ENCODE peak calls at places on chromosomes 5 and 9, in eight cellular contexts. I is colonic mucosa, Z is A673, P is left ventricle myocardium inferior, O is psoas muscle, Y is left lung, F is foreskin fibroblast, N is fibroblast of pulmonary artery. E is an unnamed sample.

GRCh38 chr5:134240421-134240962 is 14.6 kb upstream of the PPP2CA start:
- DNase-seq in O (no peak), I (no peak), P (no peak), Z (no peak), N (peak), Y (no peak), F (peak), E (no peak)

GRCh38 chr9:78296208-78296892 is 575 bp upstream of the PSAT1 start:
- DNase-seq in P (peak), N (peak), Z (peak), O (peak), I (peak), Y (peak), F (no peak), E (no peak)

GRCh38 chr9:17402309-17402708 is 176.6 kb upstream of the SH3GL2 start:
- DNase-seq in Z (peak), F (no peak), I (no peak), N (peak), Y (no peak), P (no peak), O (no peak), E (peak)

GRCh38 chr5:172113036-172113435 is 75.0 kb downstream of the STK10 start:
- DNase-seq in Z (no peak), P (peak), F (no peak), I (no peak), N (no peak), Y (no peak), O (no peak), E (no peak)

GRCh38 chr5:179867079-179867465 is 8.5 kb upstream of the MRNIP start:
- DNase-seq in Y (peak), P (no peak), I (no peak), N (no peak), F (no peak), O (no peak), Z (no peak), E (no peak)

GRCh38 chr5:76406567-76407155 is 3.6 kb downstream of the IQGAP2 start:
- DNase-seq in Y (no peak), O (no peak), Z (no peak), N (no peak), I (no peak), F (no peak), P (no peak), E (no peak)

GRCh38 chr5:15943487-15943886 is 236.1 kb downstream of the MARCHF11 start:
- DNase-seq in P (no peak), Y (no peak), F (no peak), I (no peak), Z (no peak), N (peak), O (no peak), E (no peak)

GRCh38 chr5:132394681-132395259 is 25.3 kb downstream of the SLC22A5 start:
- DNase-seq in O (no peak), Z (no peak), Y (no peak), F (no peak), I (no peak), P (no peak), N (no peak), E (no peak)

GRCh38 chr9:93731963-93732362 is 155.6 kb downstream of the PHF2 start:
- DNase-seq in O (no peak), N (no peak), Y (no peak), Z (no peak), I (no peak), F (no peak), P (no peak), E (no peak)

GRCh38 chr9:35863583-35863982 is 6.6 kb downstream of the OR13J1 start:
- DNase-seq in F (no peak), N (no peak), Z (no peak), P (no peak), I (no peak), O (no peak), Y (no peak), E (no peak)

GRCh38 chr5:135468541-135468940 is 16.4 kb upstream of the TIFAB start:
- DNase-seq in F (no peak), I (no peak), N (no peak), P (no peak), Y (no peak), Z (no peak), O (no peak), E (no peak)

GRCh38 chr9:116320180-116320799 is 166.7 kb downstream of the PAPPA start:
- DNase-seq in P (peak), I (no peak), F (no peak), Y (no peak), O (no peak), Z (peak), N (no peak), E (no peak)

GRCh38 chr5:116600876-116601275 is 26.3 kb upstream of the SEMA6A start:
- DNase-seq in F (peak), Z (no peak), P (no peak), Y (no peak), I (no peak), O (no peak), N (peak), E (no peak)

GRCh38 chr9:13266172-13266571 is 13.3 kb downstream of the MPDZ start:
- DNase-seq in Z (no peak), N (peak), Y (no peak), I (no peak), P (no peak), O (no peak), F (peak), E (no peak)

GRCh38 chr5:163696270-163696887 is 191.0 kb downstream of the MAT2B start:
- DNase-seq in Y (no peak), F (peak), Z (peak), I (peak), N (peak), O (no peak), P (no peak), E (peak)

GRCh38 chr5:2261002-2261703 is 378.4 kb upstream of the IRX4 start:
- DNase-seq in P (no peak), Z (no peak), F (no peak), N (no peak), I (no peak), Y (peak), O (no peak), E (no peak)

GRCh38 chr5:127216906-127217675 is 73.5 kb upstream of the MEGF10 start:
- DNase-seq in I (no peak), F (no peak), Z (no peak), O (no peak), N (no peak), P (no peak), Y (no peak), E (no peak)

GRCh38 chr5:87541033-87541432 is 128.3 kb upstream of the CCNH start:
- DNase-seq in P (peak), F (no peak), Y (no peak), Z (peak), O (peak), I (peak), N (peak), E (peak)

GRCh38 chr5:122153230-122153629 is 23.9 kb downstream of the ZNF474 start:
- DNase-seq in O (no peak), Y (no peak), P (no peak), Z (no peak), F (no peak), I (no peak), N (peak), E (no peak)

GRCh38 chr9:88006511-88007290 is 32.4 kb upstream of the CDK20 start:
- DNase-seq in N (no peak), Z (no peak), I (no peak), O (no peak), Y (no peak), P (no peak), F (no peak), E (no peak)

GRCh38 chr5:140823475-140823874 is 2.1 kb downstream of the PCDHA5 start:
- DNase-seq in O (no peak), I (no peak), F (no peak), Y (peak), N (no peak), Z (no peak), P (no peak), E (no peak)

GRCh38 chr9:123586140-123586735 is 230.2 kb downstream of the CRB2 start:
- DNase-seq in O (no peak), Z (no peak), Y (no peak), F (no peak), I (no peak), P (no peak), N (no peak), E (no peak)

GRCh38 chr9:69044226-69045219 is 9.0 kb downstream of the FXN start:
- DNase-seq in I (no peak), O (no peak), Z (no peak), N (peak), Y (no peak), P (no peak), F (peak), E (peak)

GRCh38 chr9:130699047-130699446 is 5.5 kb downstream of the EXOSC2 start:
- DNase-seq in F (no peak), O (no peak), N (no peak), Y (no peak), I (no peak), Z (no peak), P (no peak), E (no peak)

GRCh38 chr5:27727254-27727653 is 688.9 kb upstream of the CDH9 start:
- DNase-seq in O (no peak), I (no peak), Y (no peak), F (no peak), P (no peak), Z (no peak), N (no peak), E (no peak)

GRCh38 chr5:27733242-27733641 is 694.9 kb upstream of the CDH9 start:
- DNase-seq in P (no peak), Z (no peak), F (no peak), O (no peak), Y (no peak), I (no peak), N (no peak), E (no peak)
- TF ChIP-seq CTCF in P (no peak), Z (no peak), F (no peak), O (no peak), Y (no peak), I (no peak), N (no peak), E (no peak)

GRCh38 chr9:92706218-92706940 is 36.4 kb upstream of the IPPK start:
- DNase-seq in N (peak), P (no peak), O (no peak), I (no peak), Z (peak), Y (no peak), F (no peak), E (no peak)
- TF ChIP-seq CTCF in N (peak), P (peak), O (peak), I (peak), Z (peak), Y (peak), F (peak), E (peak)

DNA sequence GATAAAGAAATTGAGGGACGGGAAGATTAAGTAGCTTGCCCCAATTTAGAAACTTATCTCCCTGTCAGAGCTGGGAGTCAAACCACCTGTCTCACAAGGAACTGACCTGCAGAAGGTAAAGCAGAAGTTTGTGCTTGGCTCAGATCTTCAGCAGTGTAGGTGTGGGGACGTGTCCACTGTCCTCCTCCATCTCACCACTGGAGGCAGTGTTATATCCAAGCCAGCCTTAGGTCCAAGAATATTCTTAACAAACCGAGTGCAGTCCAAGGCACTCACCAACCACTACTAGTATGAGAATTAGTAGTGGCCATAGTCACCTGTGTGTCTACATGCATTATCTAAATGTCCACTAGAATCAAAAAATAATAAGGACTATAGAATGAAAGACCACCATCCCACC is 86.3 kb upstream of the IRX1 start:
- DNase-seq in P (no peak), Y (no peak), F (no peak), Z (no peak), N (no peak), O (no peak), I (no peak), E (no peak)
- TF ChIP-seq CTCF in P (peak), Y (no peak), F (no peak), Z (no peak), N (no peak), O (no peak), I (no peak), E (no peak)

GRCh38 chr5:171107650-171108049 is 201.4 kb upstream of the TLX3 start:
- DNase-seq in P (no peak), O (no peak), Z (no peak), Y (no peak), I (no peak), F (no peak), N (no peak), E (no peak)
- TF ChIP-seq CTCF in P (no peak), O (no peak), Z (no peak), Y (no peak), I (no peak), F (no peak), N (no peak), E (no peak)

GRCh38 chr5:66241136-66241825 is 97.2 kb downstream of the SREK1 start:
- DNase-seq in Y (no peak), P (no peak), N (no peak), F (no peak), O (no peak), I (no peak), Z (no peak), E (no peak)

GRCh38 chr5:66238435-66238834 is 94.3 kb downstream of the SREK1 start:
- DNase-seq in F (no peak), P (no peak), I (no peak), Y (no peak), O (no peak), Z (no peak), N (no peak), E (no peak)

GRCh38 chr5:66234241-66234640 is 90.1 kb downstream of the SREK1 start:
- DNase-seq in P (no peak), I (no peak), Y (no peak), N (no peak), O (no peak), Z (no peak), F (no peak), E (no peak)

GRCh38 chr5:66242050-66242449 is 98.0 kb downstream of the SREK1 start:
- DNase-seq in N (peak), P (no peak), F (no peak), O (no peak), I (no peak), Z (no peak), Y (no peak), E (no peak)

GRCh38 chr5:66239034-66239433 is 94.9 kb downstream of the SREK1 start:
- DNase-seq in I (no peak), Y (no peak), F (no peak), Z (no peak), N (peak), O (no peak), P (no peak), E (no peak)
- TF ChIP-seq CTCF in I (no peak), Y (no peak), F (no peak), Z (peak), N (peak), O (no peak), P (peak), E (no peak)

GRCh38 chr5:58898538-58898937 is 315.7 kb downstream of the RAB3C start:
- DNase-seq in I (no peak), Z (no peak), P (no peak), O (no peak), N (no peak), F (no peak), Y (no peak), E (no peak)
- TF ChIP-seq CTCF in I (no peak), Z (no peak), P (no peak), O (no peak), N (no peak), F (no peak), Y (no peak), E (no peak)

GRCh38 chr5:148398698-148399121 is 15.0 kb downstream of the FBXO38 start:
- DNase-seq in P (no peak), N (no peak), Z (no peak), F (no peak), O (no peak), Y (no peak), I (no peak), E (no peak)
- TF ChIP-seq CTCF in P (peak), N (no peak), Z (no peak), F (no peak), O (no peak), Y (no peak), I (no peak), E (no peak)

DNA sequence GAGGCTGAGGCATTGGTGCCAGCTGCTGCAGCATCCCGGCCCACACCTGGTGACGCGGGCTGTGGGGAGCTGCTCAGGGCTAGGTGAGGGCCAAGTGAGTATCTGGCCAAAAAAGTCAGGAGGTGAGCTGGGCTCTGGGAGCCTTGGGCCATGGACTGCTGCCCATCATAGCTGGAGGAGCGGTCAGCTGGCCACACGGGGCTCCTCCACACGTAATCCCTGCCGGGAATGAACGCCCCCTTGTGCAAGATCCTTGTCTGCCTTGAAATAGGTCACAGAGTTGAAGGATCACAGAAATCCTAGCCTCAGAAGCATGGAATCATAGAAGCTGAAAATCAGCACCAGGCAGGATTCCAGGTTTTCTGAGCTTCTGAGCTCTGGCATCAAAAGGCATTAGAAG is 16.8 kb upstream of the COL27A1 start:
- DNase-seq in N (no peak), P (no peak), Z (no peak), O (no peak), I (no peak), F (no peak), Y (no peak), E (no peak)
- TF ChIP-seq CTCF in N (no peak), P (no peak), Z (no peak), O (no peak), I (no peak), F (no peak), Y (no peak), E (no peak)

GRCh38 chr9:98977246-98977681 is 33.6 kb downstream of the COL15A1 start:
- DNase-seq in I (no peak), P (peak), Y (no peak), Z (no peak), N (no peak), F (no peak), O (peak), E (no peak)

GRCh38 chr9:98975838-98976237 is 32.1 kb downstream of the COL15A1 start:
- DNase-seq in Y (no peak), P (no peak), I (no peak), Z (no peak), F (no peak), N (no peak), O (no peak), E (no peak)

GRCh38 chr9:98977813-98978212 is 34.1 kb downstream of the COL15A1 start:
- DNase-seq in Z (no peak), F (no peak), O (peak), Y (no peak), P (no peak), N (no peak), I (no peak), E (no peak)

GRCh38 chr9:98980291-98980690 is 36.6 kb downstream of the COL15A1 start:
- DNase-seq in I (no peak), N (no peak), P (no peak), Y (no peak), F (no peak), O (no peak), Z (no peak), E (no peak)

DNA sequence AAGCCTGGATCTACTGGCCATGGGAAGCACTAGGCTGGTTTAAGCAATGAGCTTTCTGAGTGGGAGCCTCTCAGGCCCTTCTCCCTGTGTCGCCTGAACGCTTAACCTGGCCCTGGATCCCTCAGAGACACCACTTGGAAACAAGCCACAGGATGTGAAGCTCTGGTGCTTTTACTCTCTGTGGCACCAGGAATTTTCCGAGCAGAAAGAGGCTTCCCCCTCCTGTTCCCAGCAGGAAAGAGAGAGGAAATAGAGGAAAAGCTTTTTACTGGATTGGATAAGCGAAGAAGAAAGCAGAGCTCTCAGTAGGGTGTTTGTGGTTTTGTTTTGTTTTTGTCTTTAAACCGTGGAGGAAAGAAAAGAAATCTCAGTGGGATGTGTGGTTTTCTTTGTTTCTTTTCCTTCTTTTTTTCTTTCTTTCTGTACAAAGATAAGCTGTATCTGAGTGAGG is 34.5 kb downstream of the COL15A1 start:
- DNase-seq in O (no peak), I (no peak), N (peak), P (no peak), F (no peak), Y (no peak), Z (peak), E (no peak)
- TF ChIP-seq CTCF in O (no peak), I (no peak), N (no peak), P (no peak), F (no peak), Y (no peak), Z (no peak), E (no peak)

GRCh38 chr5:64207978-64208377 is 42.3 kb downstream of the RNF180 start:
- DNase-seq in Y (no peak), Z (peak), I (no peak), O (no peak), P (no peak), N (peak), F (no peak), E (no peak)
- TF ChIP-seq CTCF in Y (peak), Z (peak), I (no peak), O (peak), P (peak), N (peak), F (no peak), E (peak)

E was measured in AG09319.